ENCODE peak calls at places on chromosomes 7 and 10, in eight cellular contexts. P, T, B, Z, F, M, K and W are unnamed samples.

GRCh38 chr7:49522111-49522510 is 251.3 kb upstream of the VWC2 start:
- DNase-seq in P (no peak), T (no peak), B (no peak), Z (no peak), F (no peak), M (no peak), K (no peak), W (no peak)

GRCh38 chr7:24825931-24826661 is 68.8 kb upstream of the GSDME start:
- DNase-seq in P (peak; percentile 97), T (peak; percentile 63), B (no peak), Z (no peak), F (no peak), M (peak; percentile 83), K (no peak), W (peak; percentile 44)

GRCh38 chr7:92020636-92021035 is 80.0 kb downstream of the AKAP9 start:
- DNase-seq in P (peak; percentile 7), T (peak; percentile 63), B (no peak), Z (no peak), F (no peak), M (no peak), K (no peak), W (no peak)

GRCh38 chr7:131103997-131104396 is 223.7 kb upstream of the MKLN1 start:
- DNase-seq in P (peak; percentile 68), T (peak; percentile 89), B (no peak), Z (no peak), F (no peak), M (no peak), K (no peak), W (peak; percentile 48)

GRCh38 chr7:146701166-146701565 is 584.6 kb downstream of the CNTNAP2 start:
- DNase-seq in P (no peak), T (no peak), B (no peak), Z (no peak), F (no peak), M (no peak), K (no peak), W (no peak)

GRCh38 chr10:58773351-58773750 is 260.7 kb downstream of the BICC1 start:
- DNase-seq in P (no peak), T (peak; percentile 48), B (no peak), Z (no peak), F (no peak), M (no peak), K (no peak), W (no peak)

GRCh38 chr10:107686095-107686494 is 521.6 kb upstream of the SORCS1 start:
- DNase-seq in P (no peak), T (no peak), B (no peak), Z (no peak), F (peak; percentile 4), M (peak; percentile 26), K (peak; percentile 10), W (no peak)

GRCh38 chr10:8058274-8059111 is 4.0 kb downstream of the GATA3 start:
- DNase-seq in P (peak; percentile 48), T (no peak), B (no peak), Z (no peak), F (no peak), M (no peak), K (no peak), W (no peak)

GRCh38 chr10:87579563-87579962 is 74.9 kb downstream of the MINPP1 start:
- DNase-seq in P (no peak), T (peak; percentile 38), B (no peak), Z (no peak), F (no peak), M (no peak), K (peak; percentile 30), W (no peak)

GRCh38 chr10:8043569-8044306 is 10.8 kb upstream of the GATA3 start:
- DNase-seq in P (no peak), T (no peak), B (no peak), Z (no peak), F (no peak), M (no peak), K (no peak), W (no peak)

GRCh38 chr10:117541909-117542705 is 439 bp upstream of the EMX2 start:
- DNase-seq in P (no peak), T (peak; percentile 2), B (peak; percentile 94), Z (no peak), F (no peak), M (no peak), K (peak; percentile 25), W (no peak)

GRCh38 chr7:133511708-133512107 is 258.8 kb downstream of the EXOC4 start:
- DNase-seq in P (no peak), T (no peak), B (no peak), Z (no peak), F (no peak), M (no peak), K (no peak), W (no peak)

GRCh38 chr10:97762816-97763215 is 9.0 kb downstream of the SFRP5 start:
- DNase-seq in P (no peak), T (no peak), B (no peak), Z (no peak), F (no peak), M (no peak), K (no peak), W (no peak)

GRCh38 chr7:147607151-147607800 is 983.3 kb upstream of the C7orf33 start:
- DNase-seq in P (no peak), T (no peak), B (no peak), Z (no peak), F (no peak), M (no peak), K (no peak), W (no peak)

GRCh38 chr7:28166982-28167715 is 13.4 kb downstream of the JAZF1 start:
- DNase-seq in P (no peak), T (peak; percentile 31), B (no peak), Z (no peak), F (peak; percentile 61), M (no peak), K (no peak), W (no peak)

GRCh38 chr7:28170701-28171100 is 9.9 kb downstream of the JAZF1 start:
- DNase-seq in P (no peak), T (no peak), B (no peak), Z (no peak), F (no peak), M (no peak), K (no peak), W (no peak)

GRCh38 chr7:28169166-28169713 is 11.4 kb downstream of the JAZF1 start:
- DNase-seq in P (no peak), T (peak; percentile 73), B (no peak), Z (no peak), F (no peak), M (no peak), K (no peak), W (no peak)

GRCh38 chr7:28165971-28166955 is 14.3 kb downstream of the JAZF1 start:
- DNase-seq in P (peak; percentile 68), T (peak; percentile 92), B (no peak), Z (no peak), F (no peak), M (no peak), K (no peak), W (no peak)

GRCh38 chr7:28168393-28169158 is 12.0 kb downstream of the JAZF1 start:
- DNase-seq in P (no peak), T (peak; percentile 52), B (no peak), Z (no peak), F (peak; percentile 73), M (no peak), K (no peak), W (peak; percentile 32)
- H3K4me1 ChIP-seq in P (peaks cover 17% of the 10 kb centered on the region), T (peaks cover 25% of the 10 kb centered on the region), B (no peaks in the 10 kb centered on the region), Z (peaks cover 17% of the 10 kb centered on the region), F (peaks cover 86% of the 10 kb centered on the region), M (no peaks in the 10 kb centered on the region), K (peaks cover 31% of the 10 kb centered on the region), W (peaks cover 32% of the 10 kb centered on the region)

DNA sequence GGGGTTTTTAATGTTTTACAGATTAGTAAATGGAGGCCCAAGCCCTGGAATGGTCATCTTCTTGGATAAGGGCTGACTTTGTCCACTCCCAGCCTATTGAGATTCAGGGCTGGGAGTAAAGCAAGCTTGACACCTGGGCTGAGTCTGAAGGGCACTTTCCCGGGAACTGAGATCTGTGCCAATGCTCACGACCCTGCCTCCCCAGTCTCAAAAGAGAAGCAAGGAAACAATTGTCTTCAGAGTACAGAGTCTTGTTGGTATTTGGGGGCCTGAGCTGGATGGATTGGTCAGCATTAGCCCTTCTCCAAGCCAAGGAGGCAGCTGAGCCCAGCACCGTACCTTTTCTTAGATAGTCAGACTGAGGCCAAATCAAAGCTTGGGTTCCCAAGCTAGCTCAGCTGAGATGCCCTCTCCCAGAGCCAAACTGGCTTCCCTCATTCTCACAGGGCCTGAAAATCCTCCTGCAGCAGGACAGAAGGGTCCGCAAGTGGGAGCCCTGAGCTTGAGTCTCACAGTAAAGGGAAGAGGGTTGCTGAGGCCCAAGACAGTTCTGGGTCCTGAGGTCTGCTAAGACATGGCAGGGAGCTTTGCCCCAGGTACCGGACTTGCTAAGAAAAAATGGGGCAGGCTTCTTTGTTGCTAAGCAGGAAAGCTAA is 3.7 kb downstream of the DDIT4 start:
- DNase-seq in P (no peak), T (peak; percentile 29), B (no peak), Z (no peak), F (no peak), M (no peak), K (no peak), W (peak; percentile 62)
- H3K4me3 ChIP-seq in P (no peak overlapping the region), T (no peak overlapping the region), B (no peak overlapping the region), Z (no peak overlapping the region), F (no peak overlapping the region), M (no peak overlapping the region), K (no peak overlapping the region), W (no peak overlapping the region)

GRCh38 chr7:138565451-138566114 is 105.5 kb downstream of the TRIM24 start:
- DNase-seq in P (peak; percentile 32), T (peak; percentile 78), B (no peak), Z (no peak), F (peak; percentile 29), M (no peak), K (peak; percentile 73), W (no peak)
- H3K27ac ChIP-seq in P (no peak overlapping the region), T (peak overlapping the region; percentile 25), B (no peak overlapping the region), Z (peak overlapping the region; percentile 77), F (no peak overlapping the region), M (no peak overlapping the region), K (peak overlapping the region; percentile 76), W (no peak overlapping the region)

GRCh38 chr10:102673961-102674511 is 29.8 kb downstream of the TRIM8 start:
- DNase-seq in P (peak; percentile 86), T (peak; percentile 75), B (peak; percentile 58), Z (peak; percentile 75), F (no peak), M (no peak), K (peak; percentile 72), W (peak; percentile 78)

GRCh38 chr10:102675151-102675886 is 31.0 kb downstream of the TRIM8 start:
- DNase-seq in P (peak; percentile 49), T (no peak), B (no peak), Z (no peak), F (no peak), M (no peak), K (no peak), W (peak; percentile 30)

GRCh38 chr10:102675887-102676616 is 31.8 kb downstream of the TRIM8 start:
- DNase-seq in P (peak; percentile 38), T (peak; percentile 98), B (no peak), Z (no peak), F (no peak), M (no peak), K (no peak), W (peak; percentile 69)

GRCh38 chr10:102673235-102673634 is 29.0 kb downstream of the TRIM8 start:
- DNase-seq in P (no peak), T (no peak), B (no peak), Z (no peak), F (no peak), M (no peak), K (no peak), W (peak; percentile 78)

DNA sequence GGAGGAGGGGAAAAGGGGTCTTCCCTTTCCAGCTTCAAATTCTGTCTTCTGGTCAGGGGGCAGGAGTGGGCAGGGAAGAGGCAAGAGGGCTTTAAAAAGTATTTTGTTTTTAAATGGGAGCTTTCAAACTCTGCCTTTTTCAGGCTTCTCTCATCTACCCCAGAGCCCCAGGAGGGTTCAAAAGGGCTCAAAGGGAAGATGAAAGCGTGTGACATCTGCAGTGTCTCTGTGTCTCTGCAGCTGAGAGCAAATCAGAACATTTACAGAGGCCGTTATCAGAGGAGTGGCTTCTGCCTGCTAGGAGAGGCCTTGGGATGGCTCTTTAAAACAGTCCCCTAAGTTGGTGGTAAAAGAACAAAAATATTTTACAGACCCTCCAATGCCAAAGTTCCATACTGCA is 30.3 kb downstream of the TRIM8 start:
- DNase-seq in P (no peak), T (no peak), B (no peak), Z (no peak), F (no peak), M (no peak), K (no peak), W (no peak)
- H3K4me1 ChIP-seq in P (peaks cover 42% of the 10 kb centered on the region), T (peaks cover 55% of the 10 kb centered on the region), B (peaks cover 15% of the 10 kb centered on the region), Z (peaks cover 47% of the 10 kb centered on the region), F (peaks cover 22% of the 10 kb centered on the region), M (peaks cover 21% of the 10 kb centered on the region), K (peaks cover 59% of the 10 kb centered on the region), W (peaks cover 90% of the 10 kb centered on the region)